ENCODE peak calls at places on chromosome 1, in seven cellular contexts. One of them, this sample, is unnamed.

GRCh38 chr1:222653178-222653827 is 35.4 kb downstream of the MIA3 start:
- DNase-seq in neural progenitor cell: no peak
- DNase-seq in GM23248: no peak
- DNase-seq in HCT116: no peak
- DNase-seq in MM.1S: peak
- DNase-seq in GM23338: no peak
- DNase-seq in hepatocyte: no peak
- DNase-seq in this sample: no peak

GRCh38 chr1:21873761-21874160 is 61.7 kb downstream of the LDLRAD2 start:
- DNase-seq in neural progenitor cell: no peak
- DNase-seq in GM23248: no peak
- DNase-seq in HCT116: no peak
- DNase-seq in MM.1S: no peak
- DNase-seq in GM23338: no peak
- DNase-seq in hepatocyte: no peak
- DNase-seq in this sample: no peak

GRCh38 chr1:236774926-236775325 is 20.2 kb upstream of the MTR start:
- DNase-seq in neural progenitor cell: peak
- DNase-seq in GM23248: peak
- DNase-seq in HCT116: peak
- DNase-seq in MM.1S: no peak
- DNase-seq in GM23338: peak
- DNase-seq in hepatocyte: peak
- DNase-seq in this sample: peak

GRCh38 chr1:177469519-177469918 is 298.8 kb downstream of the BRINP2 start:
- DNase-seq in neural progenitor cell: peak
- DNase-seq in GM23248: no peak
- DNase-seq in HCT116: no peak
- DNase-seq in MM.1S: no peak
- DNase-seq in GM23338: no peak
- DNase-seq in hepatocyte: no peak
- DNase-seq in this sample: no peak

GRCh38 chr1:241682921-241683320 is 30.8 kb downstream of the WDR64 start:
- DNase-seq in neural progenitor cell: no peak
- DNase-seq in GM23248: no peak
- DNase-seq in HCT116: no peak
- DNase-seq in MM.1S: no peak
- DNase-seq in GM23338: no peak
- DNase-seq in hepatocyte: no peak
- DNase-seq in this sample: no peak

GRCh38 chr1:99645199-99645598 is 714 bp upstream of the PALMD start:
- DNase-seq in neural progenitor cell: no peak
- DNase-seq in GM23248: peak
- DNase-seq in HCT116: no peak
- DNase-seq in MM.1S: no peak
- DNase-seq in GM23338: no peak
- DNase-seq in hepatocyte: peak
- DNase-seq in this sample: peak

GRCh38 chr1:109895720-109896504 is 14.7 kb upstream of the CSF1 start:
- DNase-seq in neural progenitor cell: no peak
- DNase-seq in GM23248: peak
- DNase-seq in HCT116: no peak
- DNase-seq in MM.1S: no peak
- DNase-seq in GM23338: no peak
- DNase-seq in hepatocyte: no peak
- DNase-seq in this sample: peak

GRCh38 chr1:20325407-20325737 is 34.7 kb downstream of the VWA5B1 start:
- DNase-seq in neural progenitor cell: no peak
- DNase-seq in GM23248: no peak
- DNase-seq in HCT116: no peak
- DNase-seq in MM.1S: no peak
- DNase-seq in GM23338: no peak
- DNase-seq in hepatocyte: no peak
- DNase-seq in this sample: no peak

GRCh38 chr1:227924168-227924837 is 23.4 kb downstream of the WNT9A start:
- DNase-seq in neural progenitor cell: no peak
- DNase-seq in GM23248: no peak
- DNase-seq in HCT116: no peak
- DNase-seq in MM.1S: no peak
- DNase-seq in GM23338: no peak
- DNase-seq in hepatocyte: no peak
- DNase-seq in this sample: no peak

GRCh38 chr1:97378596-97378995 is 542.2 kb downstream of the DPYD start:
- DNase-seq in neural progenitor cell: no peak
- DNase-seq in GM23248: peak
- DNase-seq in HCT116: no peak
- DNase-seq in MM.1S: no peak
- DNase-seq in GM23338: no peak
- DNase-seq in hepatocyte: no peak
- DNase-seq in this sample: no peak

GRCh38 chr1:88302843-88303486 is 381.1 kb upstream of the PKN2 start:
- DNase-seq in neural progenitor cell: peak
- DNase-seq in GM23248: peak
- DNase-seq in HCT116: no peak
- DNase-seq in MM.1S: peak
- DNase-seq in GM23338: peak
- DNase-seq in hepatocyte: peak
- DNase-seq in this sample: peak

GRCh38 chr1:214864896-214865688 is 217.4 kb upstream of the KCNK2 start:
- DNase-seq in neural progenitor cell: no peak
- DNase-seq in GM23248: peak
- DNase-seq in HCT116: no peak
- DNase-seq in MM.1S: no peak
- DNase-seq in GM23338: no peak
- DNase-seq in hepatocyte: no peak
- DNase-seq in this sample: peak

GRCh38 chr1:60904079-60904852 is 178.1 kb upstream of the NFIA start:
- DNase-seq in neural progenitor cell: no peak
- DNase-seq in GM23248: peak
- DNase-seq in HCT116: no peak
- DNase-seq in MM.1S: no peak
- DNase-seq in GM23338: no peak
- DNase-seq in hepatocyte: no peak
- DNase-seq in this sample: peak

GRCh38 chr1:112906155-112906698 is 49.8 kb downstream of the SLC16A1 start:
- DNase-seq in neural progenitor cell: peak
- DNase-seq in GM23248: no peak
- DNase-seq in HCT116: no peak
- DNase-seq in MM.1S: no peak
- DNase-seq in GM23338: peak
- DNase-seq in hepatocyte: no peak
- DNase-seq in this sample: peak

GRCh38 chr1:55289614-55290013 is 74.5 kb upstream of the USP24 start:
- DNase-seq in neural progenitor cell: no peak
- DNase-seq in GM23248: no peak
- DNase-seq in HCT116: no peak
- DNase-seq in MM.1S: no peak
- DNase-seq in GM23338: peak
- DNase-seq in hepatocyte: no peak
- DNase-seq in this sample: peak

GRCh38 chr1:247332215-247332900 is 691 bp upstream of the ZNF496 start:
- DNase-seq in neural progenitor cell: peak
- DNase-seq in GM23248: peak
- DNase-seq in HCT116: no peak
- DNase-seq in MM.1S: no peak
- DNase-seq in GM23338: peak
- DNase-seq in hepatocyte: peak
- DNase-seq in this sample: peak

GRCh38 chr1:48291421-48291820 is 68.9 kb downstream of the SLC5A9 start:
- DNase-seq in neural progenitor cell: no peak
- DNase-seq in GM23248: no peak
- DNase-seq in HCT116: no peak
- DNase-seq in MM.1S: no peak
- DNase-seq in GM23338: no peak
- DNase-seq in hepatocyte: no peak
- DNase-seq in this sample: no peak

GRCh38 chr1:36991551-36991950 is 42.8 kb downstream of the GRIK3 start:
- DNase-seq in neural progenitor cell: no peak
- DNase-seq in GM23248: no peak
- DNase-seq in HCT116: no peak
- DNase-seq in MM.1S: no peak
- DNase-seq in GM23338: no peak
- DNase-seq in hepatocyte: no peak
- DNase-seq in this sample: no peak

GRCh38 chr1:216457356-216457755 is 34.1 kb upstream of the USH2A start:
- DNase-seq in neural progenitor cell: no peak
- DNase-seq in GM23248: no peak
- DNase-seq in HCT116: no peak
- DNase-seq in MM.1S: no peak
- DNase-seq in GM23338: peak
- DNase-seq in hepatocyte: no peak
- DNase-seq in this sample: peak

GRCh38 chr1:182189535-182190066 is 128.1 kb upstream of the ZNF648 start:
- DNase-seq in neural progenitor cell: peak
- DNase-seq in GM23248: peak
- DNase-seq in HCT116: no peak
- DNase-seq in MM.1S: no peak
- DNase-seq in GM23338: no peak
- DNase-seq in hepatocyte: no peak
- DNase-seq in this sample: no peak

GRCh38 chr1:181102841-181103240 is 14.3 kb downstream of the IER5 start:
- DNase-seq in neural progenitor cell: no peak
- DNase-seq in GM23248: no peak
- DNase-seq in HCT116: no peak
- DNase-seq in MM.1S: no peak
- DNase-seq in GM23338: no peak
- DNase-seq in hepatocyte: no peak
- DNase-seq in this sample: no peak

GRCh38 chr1:26861889-26862371 is 1.0 kb upstream of the SFN start:
- DNase-seq in neural progenitor cell: no peak
- DNase-seq in GM23248: peak
- DNase-seq in HCT116: peak
- DNase-seq in MM.1S: no peak
- DNase-seq in GM23338: no peak
- DNase-seq in hepatocyte: no peak
- DNase-seq in this sample: peak

GRCh38 chr1:167344112-167344511 is 123.4 kb downstream of the POU2F1 start:
- DNase-seq in neural progenitor cell: no peak
- DNase-seq in GM23248: peak
- DNase-seq in HCT116: no peak
- DNase-seq in MM.1S: no peak
- DNase-seq in GM23338: no peak
- DNase-seq in hepatocyte: no peak
- DNase-seq in this sample: no peak

GRCh38 chr1:198212675-198213074 is 55.9 kb downstream of the NEK7 start:
- DNase-seq in neural progenitor cell: no peak
- DNase-seq in GM23248: peak
- DNase-seq in HCT116: no peak
- DNase-seq in MM.1S: no peak
- DNase-seq in GM23338: no peak
- DNase-seq in hepatocyte: no peak
- DNase-seq in this sample: peak

GRCh38 chr1:228338521-228339051 is 68.0 kb downstream of the TRIM11 start:
- DNase-seq in neural progenitor cell: no peak
- DNase-seq in GM23248: no peak
- DNase-seq in HCT116: no peak
- DNase-seq in MM.1S: no peak
- DNase-seq in GM23338: no peak
- DNase-seq in hepatocyte: no peak
- DNase-seq in this sample: no peak

GRCh38 chr1:96845464-96845863 is 123.9 kb downstream of the PTBP2 start:
- DNase-seq in neural progenitor cell: peak
- DNase-seq in GM23248: peak
- DNase-seq in HCT116: peak
- DNase-seq in MM.1S: no peak
- DNase-seq in GM23338: peak
- DNase-seq in hepatocyte: peak
- DNase-seq in this sample: peak

GRCh38 chr1:36083635-36084501 is at the start of gene TEKT2:
- DNase-seq in neural progenitor cell: peak
- DNase-seq in GM23248: peak
- DNase-seq in HCT116: no peak
- DNase-seq in MM.1S: no peak
- DNase-seq in GM23338: peak
- DNase-seq in hepatocyte: peak
- DNase-seq in this sample: no peak

GRCh38 chr1:225813250-225813964 is 3.5 kb downstream of the EPHX1 start:
- DNase-seq in neural progenitor cell: peak
- DNase-seq in GM23248: peak
- DNase-seq in HCT116: no peak
- DNase-seq in MM.1S: no peak
- DNase-seq in GM23338: peak
- DNase-seq in hepatocyte: peak
- DNase-seq in this sample: peak

GRCh38 chr1:46622341-46622740 is 5.7 kb upstream of the MOB3C start:
- DNase-seq in neural progenitor cell: no peak
- DNase-seq in GM23248: peak
- DNase-seq in HCT116: no peak
- DNase-seq in MM.1S: peak
- DNase-seq in GM23338: peak
- DNase-seq in hepatocyte: no peak
- DNase-seq in this sample: peak

GRCh38 chr1:235935506-235936224 is 69.0 kb upstream of the LYST start:
- DNase-seq in neural progenitor cell: no peak
- DNase-seq in GM23248: no peak
- DNase-seq in HCT116: no peak
- DNase-seq in MM.1S: no peak
- DNase-seq in GM23338: no peak
- DNase-seq in hepatocyte: no peak
- DNase-seq in this sample: no peak

GRCh38 chr1:50425376-50426107 is 2.3 kb upstream of the DMRTA2 start:
- DNase-seq in neural progenitor cell: peak
- DNase-seq in GM23248: no peak
- DNase-seq in HCT116: no peak
- DNase-seq in MM.1S: no peak
- DNase-seq in GM23338: peak
- DNase-seq in hepatocyte: no peak
- DNase-seq in this sample: no peak
- TF ChIP-seq EZH2 in neural progenitor cell: peak
- TF ChIP-seq EZH2 in GM23248: peak
- TF ChIP-seq EZH2 in HCT116: no peak
- TF ChIP-seq EZH2 in MM.1S: no peak
- TF ChIP-seq EZH2 in GM23338: peak
- TF ChIP-seq EZH2 in hepatocyte: no peak
- TF ChIP-seq EZH2 in this sample: no peak

GRCh38 chr1:38120552-38121230 is 74.1 kb upstream of the POU3F1 start:
- DNase-seq in neural progenitor cell: no peak
- DNase-seq in GM23248: peak
- DNase-seq in HCT116: no peak
- DNase-seq in MM.1S: no peak
- DNase-seq in GM23338: no peak
- DNase-seq in hepatocyte: no peak
- DNase-seq in this sample: peak
- TF ChIP-seq EZH2phosphoT487 in neural progenitor cell: no peak
- TF ChIP-seq EZH2phosphoT487 in GM23248: no peak
- TF ChIP-seq EZH2phosphoT487 in HCT116: no peak
- TF ChIP-seq EZH2phosphoT487 in MM.1S: no peak
- TF ChIP-seq EZH2phosphoT487 in GM23338: no peak
- TF ChIP-seq EZH2phosphoT487 in hepatocyte: no peak
- TF ChIP-seq EZH2phosphoT487 in this sample: no peak

GRCh38 chr1:15598436-15598835 is 13.6 kb upstream of the AGMAT start:
- DNase-seq in neural progenitor cell: no peak
- DNase-seq in GM23248: no peak
- DNase-seq in HCT116: no peak
- DNase-seq in MM.1S: no peak
- DNase-seq in GM23338: no peak
- DNase-seq in hepatocyte: no peak
- DNase-seq in this sample: no peak
- TF ChIP-seq EZH2 in neural progenitor cell: no peak
- TF ChIP-seq EZH2 in GM23248: no peak
- TF ChIP-seq EZH2 in HCT116: no peak
- TF ChIP-seq EZH2 in MM.1S: no peak
- TF ChIP-seq EZH2 in GM23338: no peak
- TF ChIP-seq EZH2 in hepatocyte: no peak
- TF ChIP-seq EZH2 in this sample: no peak

GRCh38 chr1:8711161-8711560 is 106.3 kb downstream of the RERE start:
- DNase-seq in neural progenitor cell: no peak
- DNase-seq in GM23248: peak
- DNase-seq in HCT116: no peak
- DNase-seq in MM.1S: no peak
- DNase-seq in GM23338: no peak
- DNase-seq in hepatocyte: no peak
- DNase-seq in this sample: no peak
- TF ChIP-seq EZH2phosphoT487 in neural progenitor cell: no peak
- TF ChIP-seq EZH2phosphoT487 in GM23248: no peak
- TF ChIP-seq EZH2phosphoT487 in HCT116: no peak
- TF ChIP-seq EZH2phosphoT487 in MM.1S: no peak
- TF ChIP-seq EZH2phosphoT487 in GM23338: no peak
- TF ChIP-seq EZH2phosphoT487 in hepatocyte: no peak
- TF ChIP-seq EZH2phosphoT487 in this sample: no peak